ENCODE peak calls at places on chromosomes 16 and 17, in seven cellular contexts. P, B, O, K, Q, X and F are unnamed samples.
A peak's percentile ranks its signal among the peaks of the same experiment; 100 is the strongest.

GRCh38 chr17:4947411-4948165 is 742 bp downstream of the PFN1 start:
- DNase-seq in P (peak; percentile 53), B (peak; percentile 53), O (no peak), K (peak; percentile 45), Q (no peak), X (no peak), F (peak; percentile 70)

GRCh38 chr17:31596382-31597323 is 205.2 kb downstream of the RAB11FIP4 start:
- DNase-seq in P (no peak), B (peak; percentile 97), O (peak; percentile 87), K (peak; percentile 97), Q (peak; percentile 18), X (peak; percentile 91), F (peak; percentile 99)

GRCh38 chr17:42227849-42228696 is 33.8 kb upstream of the GHDC start:
- DNase-seq in P (no peak), B (peak; percentile 56), O (no peak), K (peak; percentile 40), Q (no peak), X (no peak), F (no peak)

GRCh38 chr17:68491864-68492263 is 20.4 kb upstream of the PRKAR1A start:
- DNase-seq in P (peak; percentile 57), B (no peak), O (no peak), K (no peak), Q (no peak), X (no peak), F (peak; percentile 9)

GRCh38 chr16:48999034-48999433 is 282.6 kb downstream of the CBLN1 start:
- DNase-seq in P (no peak), B (no peak), O (no peak), K (no peak), Q (no peak), X (no peak), F (no peak)

GRCh38 chr16:52618753-52619497 is 72.0 kb upstream of the TOX3 start:
- DNase-seq in P (no peak), B (no peak), O (no peak), K (no peak), Q (no peak), X (no peak), F (no peak)

GRCh38 chr17:83073389-83074063 is 5.9 kb upstream of the METRNL start:
- DNase-seq in P (no peak), B (no peak), O (no peak), K (no peak), Q (no peak), X (no peak), F (no peak)

GRCh38 chr16:4116328-4117249 is at the start of gene ADCY9:
- DNase-seq in P (peak; percentile 78), B (peak; percentile 79), O (no peak), K (peak; percentile 87), Q (no peak), X (peak; percentile 29), F (peak; percentile 91)

GRCh38 chr17:40411821-40412220 is 5.9 kb downstream of the TOP2A start:
- DNase-seq in P (no peak), B (no peak), O (no peak), K (no peak), Q (no peak), X (no peak), F (no peak)

GRCh38 chr17:44002141-44002848 is 2.1 kb upstream of the NAGS start:
- DNase-seq in P (no peak), B (peak; percentile 87), O (peak; percentile 69), K (peak; percentile 91), Q (no peak), X (peak; percentile 57), F (peak; percentile 89)

GRCh38 chr17:7043544-7044268 is at the start of gene SLC16A11:
- DNase-seq in P (peak; percentile 45), B (no peak), O (no peak), K (peak; percentile 60), Q (no peak), X (no peak), F (no peak)

GRCh38 chr16:25155553-25156460 is 44.3 kb downstream of the LCMT1 start:
- DNase-seq in P (no peak), B (peak; percentile 85), O (no peak), K (peak; percentile 42), Q (no peak), X (no peak), F (no peak)

GRCh38 chr16:85612191-85612800 is 826 bp upstream of the GSE1 start:
- DNase-seq in P (peak; percentile 95), B (peak; percentile 79), O (peak; percentile 75), K (no peak), Q (peak; percentile 63), X (no peak), F (peak; percentile 96)